ENCODE peak calls at places on chromosomes 5 and 9, in seven cellular contexts. One of them, this sample, is unnamed.

GRCh38 chr5:83844320-83845068 is 123.8 kb upstream of the HAPLN1 start:
- DNase-seq in RCC 7860: peak
- DNase-seq in activated CD4-positive, CD25-positive, alpha-beta regulatory T cell: no peak
- DNase-seq in fibroblast of the aortic adventitia: peak
- DNase-seq in stimulated activated CD4-positive, alpha-beta T cell treated with anti-CD3 and anti-CD28 coated beads, TNF-alpha, amount 100 ng/mL, for 24 hours: no peak
- DNase-seq in HEK293T: no peak
- DNase-seq in RWPE1: peak
- DNase-seq in this sample: peak

GRCh38 chr9:72726951-72727350 is 205.5 kb downstream of the TMC1 start:
- DNase-seq in RWPE1: no peak
- DNase-seq in HEK293T: no peak
- DNase-seq in stimulated activated CD4-positive, alpha-beta T cell treated with anti-CD3 and anti-CD28 coated beads, TNF-alpha, amount 100 ng/mL, for 24 hours: no peak
- DNase-seq in RCC 7860: no peak
- DNase-seq in activated CD4-positive, CD25-positive, alpha-beta regulatory T cell: no peak
- DNase-seq in fibroblast of the aortic adventitia: peak
- DNase-seq in this sample: no peak

GRCh38 chr5:132464155-132464939 is 26.2 kb downstream of the IRF1 start:
- DNase-seq in RWPE1: no peak
- DNase-seq in fibroblast of the aortic adventitia: no peak
- DNase-seq in activated CD4-positive, CD25-positive, alpha-beta regulatory T cell: no peak
- DNase-seq in RCC 7860: no peak
- DNase-seq in stimulated activated CD4-positive, alpha-beta T cell treated with anti-CD3 and anti-CD28 coated beads, TNF-alpha, amount 100 ng/mL, for 24 hours: no peak
- DNase-seq in HEK293T: no peak
- DNase-seq in this sample: peak

GRCh38 chr9:112755675-112756074 is 5.1 kb downstream of the SNX30 start:
- DNase-seq in HEK293T: no peak
- DNase-seq in stimulated activated CD4-positive, alpha-beta T cell treated with anti-CD3 and anti-CD28 coated beads, TNF-alpha, amount 100 ng/mL, for 24 hours: no peak
- DNase-seq in activated CD4-positive, CD25-positive, alpha-beta regulatory T cell: no peak
- DNase-seq in fibroblast of the aortic adventitia: peak
- DNase-seq in RWPE1: no peak
- DNase-seq in RCC 7860: no peak
- DNase-seq in this sample: no peak

GRCh38 chr5:43274435-43275114 is 38.6 kb downstream of the HMGCS1 start:
- DNase-seq in stimulated activated CD4-positive, alpha-beta T cell treated with anti-CD3 and anti-CD28 coated beads, TNF-alpha, amount 100 ng/mL, for 24 hours: no peak
- DNase-seq in activated CD4-positive, CD25-positive, alpha-beta regulatory T cell: no peak
- DNase-seq in HEK293T: no peak
- DNase-seq in fibroblast of the aortic adventitia: no peak
- DNase-seq in RWPE1: no peak
- DNase-seq in RCC 7860: no peak
- DNase-seq in this sample: no peak

GRCh38 chr9:129495422-129496186 is 125.3 kb downstream of the C9orf50 start:
- DNase-seq in HEK293T: peak
- DNase-seq in stimulated activated CD4-positive, alpha-beta T cell treated with anti-CD3 and anti-CD28 coated beads, TNF-alpha, amount 100 ng/mL, for 24 hours: peak
- DNase-seq in fibroblast of the aortic adventitia: peak
- DNase-seq in activated CD4-positive, CD25-positive, alpha-beta regulatory T cell: peak
- DNase-seq in RCC 7860: peak
- DNase-seq in RWPE1: peak
- DNase-seq in this sample: peak

GRCh38 chr5:138949988-138950387 is 74.9 kb upstream of the LRRTM2 start:
- DNase-seq in RWPE1: no peak
- DNase-seq in activated CD4-positive, CD25-positive, alpha-beta regulatory T cell: no peak
- DNase-seq in stimulated activated CD4-positive, alpha-beta T cell treated with anti-CD3 and anti-CD28 coated beads, TNF-alpha, amount 100 ng/mL, for 24 hours: no peak
- DNase-seq in HEK293T: no peak
- DNase-seq in fibroblast of the aortic adventitia: no peak
- DNase-seq in RCC 7860: no peak
- DNase-seq in this sample: peak

GRCh38 chr9:79390077-79390673 is 181.6 kb upstream of the TLE4 start:
- DNase-seq in fibroblast of the aortic adventitia: no peak
- DNase-seq in RCC 7860: no peak
- DNase-seq in HEK293T: no peak
- DNase-seq in RWPE1: no peak
- DNase-seq in activated CD4-positive, CD25-positive, alpha-beta regulatory T cell: no peak
- DNase-seq in stimulated activated CD4-positive, alpha-beta T cell treated with anti-CD3 and anti-CD28 coated beads, TNF-alpha, amount 100 ng/mL, for 24 hours: no peak
- DNase-seq in this sample: no peak

GRCh38 chr9:13354733-13355132 is 75.2 kb upstream of the MPDZ start:
- DNase-seq in stimulated activated CD4-positive, alpha-beta T cell treated with anti-CD3 and anti-CD28 coated beads, TNF-alpha, amount 100 ng/mL, for 24 hours: no peak
- DNase-seq in HEK293T: no peak
- DNase-seq in activated CD4-positive, CD25-positive, alpha-beta regulatory T cell: no peak
- DNase-seq in RWPE1: no peak
- DNase-seq in fibroblast of the aortic adventitia: peak
- DNase-seq in RCC 7860: no peak
- DNase-seq in this sample: no peak

GRCh38 chr5:151663617-151664322 is 22.9 kb downstream of the SPARC start:
- DNase-seq in HEK293T: no peak
- DNase-seq in activated CD4-positive, CD25-positive, alpha-beta regulatory T cell: no peak
- DNase-seq in fibroblast of the aortic adventitia: peak
- DNase-seq in stimulated activated CD4-positive, alpha-beta T cell treated with anti-CD3 and anti-CD28 coated beads, TNF-alpha, amount 100 ng/mL, for 24 hours: no peak
- DNase-seq in RCC 7860: no peak
- DNase-seq in RWPE1: no peak
- DNase-seq in this sample: no peak

GRCh38 chr9:134517069-134517680 is 124.4 kb upstream of the COL5A1 start:
- DNase-seq in RCC 7860: no peak
- DNase-seq in RWPE1: no peak
- DNase-seq in fibroblast of the aortic adventitia: no peak
- DNase-seq in HEK293T: no peak
- DNase-seq in activated CD4-positive, CD25-positive, alpha-beta regulatory T cell: no peak
- DNase-seq in stimulated activated CD4-positive, alpha-beta T cell treated with anti-CD3 and anti-CD28 coated beads, TNF-alpha, amount 100 ng/mL, for 24 hours: no peak
- DNase-seq in this sample: no peak

GRCh38 chr9:20112367-20112766 is 323.5 kb upstream of the SLC24A2 start:
- DNase-seq in stimulated activated CD4-positive, alpha-beta T cell treated with anti-CD3 and anti-CD28 coated beads, TNF-alpha, amount 100 ng/mL, for 24 hours: no peak
- DNase-seq in activated CD4-positive, CD25-positive, alpha-beta regulatory T cell: no peak
- DNase-seq in HEK293T: peak
- DNase-seq in RCC 7860: no peak
- DNase-seq in RWPE1: no peak
- DNase-seq in fibroblast of the aortic adventitia: no peak
- DNase-seq in this sample: no peak

GRCh38 chr5:3339092-3339797 is 256.4 kb upstream of the IRX1 start:
- DNase-seq in stimulated activated CD4-positive, alpha-beta T cell treated with anti-CD3 and anti-CD28 coated beads, TNF-alpha, amount 100 ng/mL, for 24 hours: no peak
- DNase-seq in fibroblast of the aortic adventitia: no peak
- DNase-seq in RWPE1: no peak
- DNase-seq in activated CD4-positive, CD25-positive, alpha-beta regulatory T cell: no peak
- DNase-seq in HEK293T: no peak
- DNase-seq in RCC 7860: no peak
- DNase-seq in this sample: no peak

GRCh38 chr5:60295423-60295822 is 401.9 kb upstream of the PDE4D start:
- DNase-seq in RCC 7860: no peak
- DNase-seq in fibroblast of the aortic adventitia: peak
- DNase-seq in RWPE1: no peak
- DNase-seq in HEK293T: peak
- DNase-seq in stimulated activated CD4-positive, alpha-beta T cell treated with anti-CD3 and anti-CD28 coated beads, TNF-alpha, amount 100 ng/mL, for 24 hours: no peak
- DNase-seq in activated CD4-positive, CD25-positive, alpha-beta regulatory T cell: no peak
- DNase-seq in this sample: no peak

GRCh38 chr5:14008819-14009311 is 64.4 kb upstream of the DNAH5 start:
- DNase-seq in RWPE1: no peak
- DNase-seq in fibroblast of the aortic adventitia: no peak
- DNase-seq in HEK293T: no peak
- DNase-seq in stimulated activated CD4-positive, alpha-beta T cell treated with anti-CD3 and anti-CD28 coated beads, TNF-alpha, amount 100 ng/mL, for 24 hours: no peak
- DNase-seq in RCC 7860: no peak
- DNase-seq in activated CD4-positive, CD25-positive, alpha-beta regulatory T cell: no peak
- DNase-seq in this sample: peak

GRCh38 chr5:89981871-89982773 is 427.4 kb downstream of the CETN3 start:
- DNase-seq in fibroblast of the aortic adventitia: peak
- DNase-seq in activated CD4-positive, CD25-positive, alpha-beta regulatory T cell: no peak
- DNase-seq in RCC 7860: no peak
- DNase-seq in HEK293T: no peak
- DNase-seq in stimulated activated CD4-positive, alpha-beta T cell treated with anti-CD3 and anti-CD28 coated beads, TNF-alpha, amount 100 ng/mL, for 24 hours: no peak
- DNase-seq in RWPE1: no peak
- DNase-seq in this sample: no peak

GRCh38 chr5:134527156-134527960 is 1.9 kb downstream of the JADE2 start:
- DNase-seq in RCC 7860: peak
- DNase-seq in RWPE1: peak
- DNase-seq in fibroblast of the aortic adventitia: peak
- DNase-seq in activated CD4-positive, CD25-positive, alpha-beta regulatory T cell: peak
- DNase-seq in HEK293T: peak
- DNase-seq in stimulated activated CD4-positive, alpha-beta T cell treated with anti-CD3 and anti-CD28 coated beads, TNF-alpha, amount 100 ng/mL, for 24 hours: peak
- DNase-seq in this sample: peak

GRCh38 chr5:142601432-142601831 is 84.5 kb downstream of the FGF1 start:
- DNase-seq in fibroblast of the aortic adventitia: no peak
- DNase-seq in RWPE1: no peak
- DNase-seq in HEK293T: no peak
- DNase-seq in activated CD4-positive, CD25-positive, alpha-beta regulatory T cell: no peak
- DNase-seq in RCC 7860: no peak
- DNase-seq in stimulated activated CD4-positive, alpha-beta T cell treated with anti-CD3 and anti-CD28 coated beads, TNF-alpha, amount 100 ng/mL, for 24 hours: no peak
- DNase-seq in this sample: peak

GRCh38 chr5:43839218-43839617 is 236.2 kb downstream of the NNT start:
- DNase-seq in activated CD4-positive, CD25-positive, alpha-beta regulatory T cell: no peak
- DNase-seq in RCC 7860: no peak
- DNase-seq in HEK293T: no peak
- DNase-seq in stimulated activated CD4-positive, alpha-beta T cell treated with anti-CD3 and anti-CD28 coated beads, TNF-alpha, amount 100 ng/mL, for 24 hours: no peak
- DNase-seq in RWPE1: no peak
- DNase-seq in fibroblast of the aortic adventitia: peak
- DNase-seq in this sample: no peak

This sample was measured in SJSA1.